ENCODE peak calls at places on chromosomes 5 and 9, in seven cellular contexts. S is coronary artery; V is neural progenitor cell; U is psoas muscle; W is CD4-positive, alpha-beta memory T cell; F is prostate gland; T is spleen. M is an unnamed sample.

GRCh38 chr9:88387733-88388202 is 476 bp upstream of the SPIN1 start:
- DNase-seq in S (peak; percentile 82), T (peak; percentile 89), V (no peak), U (peak; percentile 59), W (peak; percentile 58), F (peak; percentile 31), M (no peak)

GRCh38 chr9:76180541-76180940 is 213.7 kb downstream of the RFK start:
- DNase-seq in F (peak; percentile 16), V (peak; percentile 15), W (no peak), U (no peak), T (no peak), S (no peak), M (peak; percentile 57)

GRCh38 chr9:123543492-123543891 is 187.5 kb downstream of the CRB2 start:
- DNase-seq in V (no peak), T (no peak), S (no peak), U (no peak), W (no peak), F (no peak), M (no peak)

GRCh38 chr9:76032652-76033373 is 142.3 kb downstream of the PCSK5 start:
- DNase-seq in W (no peak), T (no peak), S (no peak), U (no peak), V (no peak), F (no peak), M (no peak)

GRCh38 chr5:9617739-9618504 is 12.2 kb downstream of the TAS2R1 start:
- DNase-seq in T (no peak), S (no peak), U (no peak), F (no peak), W (no peak), V (no peak), M (no peak)

GRCh38 chr9:35164711-35165110 is 2.9 kb downstream of the UNC13B start:
- DNase-seq in S (no peak), W (no peak), U (no peak), V (no peak), F (no peak), T (no peak), M (no peak)

GRCh38 chr5:14267166-14267838 is 124.2 kb downstream of the TRIO start:
- DNase-seq in U (no peak), S (no peak), T (no peak), V (no peak), W (no peak), F (no peak), M (peak; percentile 44)

GRCh38 chr5:90518666-90519065 is 10.7 kb downstream of the LYSMD3 start:
- DNase-seq in F (no peak), U (no peak), W (no peak), V (no peak), T (no peak), S (no peak), M (no peak)

GRCh38 chr5:154627711-154628678 is 127.2 kb upstream of the LARP1 start:
- DNase-seq in S (peak; percentile 62), W (no peak), V (no peak), F (no peak), U (no peak), T (no peak), M (no peak)

GRCh38 chr9:98002808-98003207 is 19.7 kb downstream of the ANP32B start:
- DNase-seq in W (no peak), S (no peak), V (no peak), U (no peak), T (no peak), F (no peak), M (no peak)

GRCh38 chr9:89458768-89459496 is 39.0 kb downstream of the SEMA4D start:
- DNase-seq in U (no peak), T (peak; percentile 68), V (peak; percentile 45), S (no peak), W (no peak), F (no peak), M (no peak)

GRCh38 chr9:121946465-121946864 is 146.6 kb downstream of the TTLL11 start:
- DNase-seq in U (no peak), F (no peak), T (no peak), W (no peak), S (no peak), V (no peak), M (no peak)

GRCh38 chr9:136700959-136701664 is 11.3 kb upstream of the DIPK1B start:
- DNase-seq in V (no peak), T (peak; percentile 85), F (no peak), U (no peak), W (peak; percentile 50), S (no peak), M (no peak)

GRCh38 chr9:112925058-112925641 is 34.5 kb upstream of the SLC46A2 start:
- DNase-seq in U (no peak), S (no peak), V (peak; percentile 59), T (no peak), F (no peak), W (no peak), M (peak; percentile 38)

GRCh38 chr5:157801-158200 is 33.5 kb upstream of the LRRC14B start:
- DNase-seq in F (no peak), S (peak; percentile 50), U (no peak), T (peak; percentile 42), V (no peak), W (no peak), M (no peak)

GRCh38 chr5:171306785-171307591 is 2.1 kb upstream of the TLX3 start:
- DNase-seq in S (peak; percentile 43), W (no peak), F (no peak), T (no peak), U (no peak), V (peak; percentile 38), M (no peak)

GRCh38 chr5:142292808-142293207 is 32.0 kb downstream of the SPRY4 start:
- DNase-seq in U (no peak), T (no peak), S (no peak), V (no peak), F (no peak), W (no peak), M (no peak)

GRCh38 chr5:169956756-169957155 is 23.5 kb downstream of the INSYN2B start:
- DNase-seq in S (no peak), W (no peak), V (no peak), T (no peak), F (no peak), U (no peak), M (no peak)

GRCh38 chr5:158387499-158387898 is 528.6 kb upstream of the CLINT1 start:
- DNase-seq in V (no peak), T (no peak), U (no peak), W (no peak), F (no peak), S (no peak), M (no peak)

DNA sequence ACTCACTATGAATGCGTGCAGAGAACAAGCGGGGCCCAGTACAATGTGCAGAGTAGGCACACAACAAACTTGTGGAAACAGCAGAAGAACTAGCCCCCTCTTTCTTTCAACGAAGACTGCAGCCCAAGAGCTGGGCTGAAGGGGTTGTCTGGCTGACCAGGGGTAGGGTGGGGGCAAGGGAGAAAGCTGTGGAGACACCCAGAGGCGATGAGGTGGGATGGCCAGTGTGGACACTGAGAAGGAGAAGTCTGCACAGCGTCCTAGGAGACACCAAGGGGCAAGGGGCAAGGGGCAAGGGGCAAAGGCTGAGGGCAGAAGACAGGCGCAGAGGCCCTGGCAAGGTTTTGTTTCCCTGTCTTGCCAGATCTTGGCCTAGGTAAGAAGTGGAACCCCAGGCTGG is 62.3 kb downstream of the LIFR start:
- DNase-seq in S (no peak), F (no peak), W (no peak), V (no peak), T (no peak), U (no peak), M (no peak)
- H3K27ac ChIP-seq in S (no peak overlapping the region), F (peak overlapping the region; percentile 5), W (no peak overlapping the region), V (no peak overlapping the region), T (no peak overlapping the region), U (no peak overlapping the region), M (no peak overlapping the region)

DNA sequence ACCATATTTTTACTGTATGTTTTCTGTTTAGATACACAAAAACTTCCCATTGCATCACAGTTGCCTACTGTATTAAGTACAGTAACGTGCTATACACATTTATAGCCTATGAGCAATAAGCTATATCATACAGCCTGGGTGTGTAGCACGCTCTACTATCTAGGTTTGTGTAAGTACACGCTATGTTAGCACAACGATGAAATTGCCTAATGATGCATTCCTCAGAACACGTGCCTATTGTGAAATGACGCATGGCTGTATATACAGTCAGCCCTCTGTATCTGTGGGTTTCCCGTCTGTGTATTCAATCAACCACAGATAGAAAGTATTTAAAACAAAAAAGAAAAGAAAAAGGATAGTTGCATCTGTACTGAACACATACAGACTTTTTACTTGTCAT is 64.2 kb downstream of the SGCD start:
- DNase-seq in F (no peak), V (no peak), S (no peak), T (no peak), W (no peak), U (no peak), M (peak; percentile 46)
- H3K27ac ChIP-seq in F (no peak overlapping the region), V (no peak overlapping the region), S (no peak overlapping the region), T (no peak overlapping the region), W (no peak overlapping the region), U (no peak overlapping the region), M (no peak overlapping the region)

DNA sequence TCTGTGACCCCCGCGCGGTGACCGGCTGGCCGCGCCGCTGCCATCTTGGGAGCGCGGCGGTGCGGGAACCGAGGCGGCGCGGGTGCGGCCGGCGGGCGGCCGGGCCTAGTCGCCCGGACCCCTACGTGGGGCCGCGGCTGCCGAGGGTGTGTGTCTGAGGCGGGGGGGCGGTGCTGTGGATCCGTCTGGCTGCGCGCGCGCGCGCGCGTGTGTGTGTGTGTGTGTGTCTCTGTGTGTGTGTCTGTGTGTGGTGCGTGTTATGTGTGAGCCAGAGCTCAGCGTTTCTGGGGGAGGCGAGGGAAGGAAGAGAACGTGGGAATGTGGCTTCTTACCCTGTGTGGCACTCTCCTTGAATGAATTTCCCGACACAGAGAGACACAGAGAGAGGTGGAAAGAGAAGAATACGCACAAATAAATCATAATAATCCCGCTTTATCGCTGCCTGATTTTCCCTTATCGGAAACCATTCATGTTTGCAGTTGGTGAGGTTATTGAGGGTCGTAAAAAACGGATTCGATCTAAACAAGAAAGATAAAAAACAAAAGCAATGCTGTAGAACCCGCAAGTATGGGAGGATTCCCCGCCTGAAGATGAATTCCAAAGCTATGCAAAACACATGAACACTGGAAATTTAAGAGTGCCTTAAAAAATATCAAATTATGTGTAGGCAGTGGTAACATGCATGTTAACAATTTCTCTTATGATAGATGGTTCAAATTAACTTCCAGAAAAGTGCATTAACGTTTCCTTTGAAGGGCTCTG is 5.7 kb downstream of the NR2F1 start:
- DNase-seq in T (no peak), S (no peak), F (no peak), U (no peak), W (no peak), V (peak; percentile 46), M (no peak)
- H3K27ac ChIP-seq in T (no peak overlapping the region), S (no peak overlapping the region), F (peak overlapping the region; percentile 56), U (no peak overlapping the region), W (no peak overlapping the region), V (no peak overlapping the region), M (no peak overlapping the region)

DNA sequence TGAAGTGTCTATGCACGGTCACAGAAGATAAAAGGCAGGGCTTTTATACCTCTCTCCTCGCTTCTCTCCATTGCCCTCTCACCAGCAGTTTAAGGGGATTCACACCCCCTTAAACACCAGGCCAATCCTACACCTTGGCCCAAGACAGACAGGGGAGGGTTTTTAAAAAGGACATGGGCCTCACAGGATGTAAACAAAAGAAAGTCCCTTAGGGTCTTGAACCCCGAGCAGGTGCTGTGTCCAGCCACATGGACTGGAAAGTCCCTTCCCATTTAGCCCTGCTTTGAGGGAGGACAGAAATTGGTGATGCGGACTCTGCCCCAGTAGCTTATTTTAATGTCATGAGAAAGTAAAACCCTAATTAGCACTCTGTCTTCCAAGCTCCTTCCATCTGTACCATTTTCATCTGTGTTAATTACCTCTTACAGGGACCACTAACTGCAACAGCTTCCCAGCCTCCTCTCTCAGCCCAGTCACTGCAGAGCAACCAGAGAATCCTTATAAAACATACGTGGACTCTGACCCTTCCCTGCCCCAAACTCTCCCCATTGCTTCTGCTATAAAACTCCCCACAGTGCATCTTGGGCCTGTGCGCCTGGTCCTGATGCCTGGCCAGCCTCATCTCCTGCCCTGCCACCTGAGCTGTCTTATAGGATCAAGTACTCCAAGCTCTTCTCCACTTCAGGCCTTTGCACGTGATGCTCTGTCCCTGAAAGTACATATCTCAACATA is 16.7 kb downstream of the WHRN start:
- DNase-seq in T (no peak), F (no peak), S (no peak), W (no peak), V (no peak), U (no peak), M (no peak)
- H3K27ac ChIP-seq in T (no peak overlapping the region), F (no peak overlapping the region), S (no peak overlapping the region), W (no peak overlapping the region), V (no peak overlapping the region), U (no peak overlapping the region), M (no peak overlapping the region)